ENCODE peak calls at places on chromosome 11, in four cellular contexts. One of them, this sample, is unnamed. For H3K27me3 and H3K4me1, the result is how much of the 10 kb centered on the place peaks cover.

GRCh38 chr11:6606471-6607189 is 3.1 kb downstream of the ILK start:
- DNase-seq in left lung: peak
- DNase-seq in astrocyte: peak
- DNase-seq in adrenal gland: peak
- DNase-seq in this sample: no peak

GRCh38 chr11:11073996-11074395 is 216.1 kb upstream of the ZBED5 start:
- DNase-seq in left lung: no peak
- DNase-seq in astrocyte: no peak
- DNase-seq in adrenal gland: no peak
- DNase-seq in this sample: no peak

GRCh38 chr11:36389811-36390210 is 93.7 kb downstream of the PRR5L start:
- DNase-seq in left lung: no peak
- DNase-seq in astrocyte: no peak
- DNase-seq in adrenal gland: no peak
- DNase-seq in this sample: no peak

GRCh38 chr11:117584056-117584830 is 212.8 kb downstream of the DSCAML1 start:
- DNase-seq in left lung: no peak
- DNase-seq in astrocyte: peak
- DNase-seq in adrenal gland: no peak
- DNase-seq in this sample: no peak

GRCh38 chr11:77202941-77203900 is 75.2 kb downstream of the MYO7A start:
- DNase-seq in left lung: peak
- DNase-seq in astrocyte: no peak
- DNase-seq in adrenal gland: peak
- DNase-seq in this sample: no peak

GRCh38 chr11:28910926-28911325 is 802.7 kb downstream of the METTL15 start:
- DNase-seq in left lung: no peak
- DNase-seq in astrocyte: no peak
- DNase-seq in adrenal gland: no peak
- DNase-seq in this sample: no peak

GRCh38 chr11:62193954-62194353 is 3.9 kb downstream of the SCGB1D1 start:
- DNase-seq in left lung: no peak
- DNase-seq in astrocyte: no peak
- DNase-seq in adrenal gland: no peak
- DNase-seq in this sample: no peak

GRCh38 chr11:64196616-64197015 is 9.9 kb upstream of the FERMT3 start:
- DNase-seq in left lung: no peak
- DNase-seq in astrocyte: no peak
- DNase-seq in adrenal gland: no peak
- DNase-seq in this sample: no peak

GRCh38 chr11:67415501-67416304 is at the start of gene CARNS1:
- DNase-seq in left lung: no peak
- DNase-seq in astrocyte: no peak
- DNase-seq in adrenal gland: no peak
- DNase-seq in this sample: no peak

GRCh38 chr11:124918950-124919349 is at the start of gene HEPN1:
- DNase-seq in left lung: no peak
- DNase-seq in astrocyte: no peak
- DNase-seq in adrenal gland: no peak
- DNase-seq in this sample: no peak

GRCh38 chr11:32897103-32897502 is 4.5 kb downstream of the QSER1 start:
- DNase-seq in left lung: no peak
- DNase-seq in astrocyte: no peak
- DNase-seq in adrenal gland: no peak
- DNase-seq in this sample: no peak

GRCh38 chr11:12761029-12761428 is 86.8 kb downstream of the TEAD1 start:
- DNase-seq in left lung: no peak
- DNase-seq in astrocyte: no peak
- DNase-seq in adrenal gland: no peak
- DNase-seq in this sample: no peak

GRCh38 chr11:31786996-31787685 is 24.0 kb downstream of the PAX6 start:
- DNase-seq in left lung: no peak
- DNase-seq in astrocyte: no peak
- DNase-seq in adrenal gland: no peak
- DNase-seq in this sample: no peak

GRCh38 chr11:121426476-121427454 is 25.3 kb upstream of the SORL1 start:
- DNase-seq in left lung: peak
- DNase-seq in astrocyte: no peak
- DNase-seq in adrenal gland: no peak
- DNase-seq in this sample: no peak

GRCh38 chr11:40754297-40754696 is 705.2 kb downstream of the LRRC4C start:
- DNase-seq in left lung: no peak
- DNase-seq in astrocyte: no peak
- DNase-seq in adrenal gland: no peak
- DNase-seq in this sample: no peak

GRCh38 chr11:123650901-123651300 is 3.5 kb downstream of the SCN3B start:
- DNase-seq in left lung: no peak
- DNase-seq in astrocyte: no peak
- DNase-seq in adrenal gland: no peak
- DNase-seq in this sample: no peak
- H3K27me3 ChIP-seq in left lung: under half
- H3K27me3 ChIP-seq in astrocyte: under half
- H3K27me3 ChIP-seq in adrenal gland: under half
- H3K27me3 ChIP-seq in this sample: under half

GRCh38 chr11:102453286-102453797 is 777 bp upstream of the TMEM123 start:
- DNase-seq in left lung: no peak
- DNase-seq in astrocyte: no peak
- DNase-seq in adrenal gland: no peak
- DNase-seq in this sample: no peak

GRCh38 chr11:102452461-102453285 is at the start of gene TMEM123:
- DNase-seq in left lung: peak
- DNase-seq in astrocyte: peak
- DNase-seq in adrenal gland: peak
- DNase-seq in this sample: peak

GRCh38 chr11:102451693-102452460 is 688 bp downstream of the TMEM123 start:
- DNase-seq in left lung: peak
- DNase-seq in astrocyte: peak
- DNase-seq in adrenal gland: peak
- DNase-seq in this sample: no peak

GRCh38 chr11:102449651-102450570 is 2.7 kb downstream of the TMEM123 start:
- DNase-seq in left lung: no peak
- DNase-seq in astrocyte: no peak
- DNase-seq in adrenal gland: no peak
- DNase-seq in this sample: no peak

DNA sequence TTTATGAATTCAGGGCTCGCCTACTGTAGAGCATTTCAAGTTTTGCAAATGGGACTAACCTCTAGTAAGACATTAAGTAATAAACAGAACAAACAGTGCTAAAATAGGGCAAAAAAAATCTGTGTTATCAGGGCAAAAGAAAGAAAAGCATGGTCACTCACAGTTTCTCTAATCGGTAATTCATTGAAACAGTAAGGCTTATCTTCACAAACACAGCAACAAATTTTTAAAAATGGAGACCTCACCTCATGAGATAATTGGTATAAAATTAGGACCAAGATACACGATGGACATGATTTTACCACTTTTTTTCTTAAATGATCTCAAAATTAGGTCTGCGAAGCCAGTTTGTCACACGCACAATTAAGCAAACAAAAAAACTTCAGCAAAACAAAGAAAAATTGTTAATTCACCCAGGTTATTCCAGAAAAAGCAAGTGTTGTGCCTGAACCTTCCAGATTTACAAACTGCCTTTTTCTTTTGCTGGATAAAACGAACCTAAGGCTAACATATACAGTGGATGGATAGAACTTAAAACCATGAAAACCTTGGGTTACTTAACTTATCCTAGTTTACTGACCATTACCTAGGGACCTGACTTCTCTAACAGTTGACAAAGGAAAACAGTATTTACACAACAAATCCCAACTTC is 1.4 kb downstream of the TMEM123 start:
- DNase-seq in left lung: no peak
- DNase-seq in astrocyte: no peak
- DNase-seq in adrenal gland: no peak
- DNase-seq in this sample: no peak
- H3K4me1 ChIP-seq in left lung: under half
- H3K4me1 ChIP-seq in astrocyte: under half
- H3K4me1 ChIP-seq in adrenal gland: under half
- H3K4me1 ChIP-seq in this sample: under half

DNA sequence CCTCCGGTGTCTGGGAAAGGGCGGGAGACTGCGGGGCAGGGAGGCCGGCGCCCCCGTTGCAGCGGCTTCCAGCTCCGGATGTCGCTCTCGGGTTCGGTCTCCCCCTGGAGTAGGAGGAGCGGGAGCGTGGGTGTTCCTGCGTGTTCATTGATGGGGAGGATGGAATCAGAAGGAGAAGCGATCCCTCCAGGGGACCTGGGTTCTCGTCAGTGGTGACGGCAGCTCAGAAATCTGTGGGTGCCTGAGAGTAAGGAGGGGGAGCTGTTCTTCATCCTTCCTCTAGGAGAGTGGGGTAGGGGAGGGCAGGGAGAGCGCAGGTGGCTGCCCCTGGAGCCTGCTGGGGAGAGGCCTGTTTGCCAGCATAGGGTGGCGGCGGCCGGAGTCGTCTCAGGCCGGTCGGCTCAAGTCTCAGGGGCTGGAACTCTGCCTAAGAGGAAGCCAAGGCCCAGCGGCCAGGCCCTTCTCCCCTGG is 1.1 kb downstream of the UBASH3B start:
- DNase-seq in left lung: peak
- DNase-seq in astrocyte: peak
- DNase-seq in adrenal gland: peak
- DNase-seq in this sample: no peak
- TF ChIP-seq CTCF in left lung: no peak
- TF ChIP-seq CTCF in astrocyte: no peak
- TF ChIP-seq CTCF in adrenal gland: no peak
- TF ChIP-seq CTCF in this sample: no peak

GRCh38 chr11:132427611-132428010 is 1057.2 kb downstream of the NTM start:
- DNase-seq in left lung: no peak
- DNase-seq in astrocyte: peak
- DNase-seq in adrenal gland: no peak
- DNase-seq in this sample: no peak
- H3K27me3 ChIP-seq in left lung: under half
- H3K27me3 ChIP-seq in astrocyte: under half
- H3K27me3 ChIP-seq in adrenal gland: under half
- H3K27me3 ChIP-seq in this sample: under half

GRCh38 chr11:44577231-44577834 is 11.9 kb downstream of the CD82 start:
- DNase-seq in left lung: no peak
- DNase-seq in astrocyte: no peak
- DNase-seq in adrenal gland: no peak
- DNase-seq in this sample: no peak
- H3K4me1 ChIP-seq in left lung: under half
- H3K4me1 ChIP-seq in astrocyte: under half
- H3K4me1 ChIP-seq in adrenal gland: under half
- H3K4me1 ChIP-seq in this sample: half or more

GRCh38 chr11:74694136-74694535 is 37.1 kb downstream of the CHRDL2 start:
- DNase-seq in left lung: no peak
- DNase-seq in astrocyte: no peak
- DNase-seq in adrenal gland: no peak
- DNase-seq in this sample: no peak
- TF ChIP-seq CTCF in left lung: no peak
- TF ChIP-seq CTCF in astrocyte: no peak
- TF ChIP-seq CTCF in adrenal gland: no peak
- TF ChIP-seq CTCF in this sample: no peak

GRCh38 chr11:18700375-18700774 is 1.8 kb downstream of the TMEM86A start:
- DNase-seq in left lung: no peak
- DNase-seq in astrocyte: no peak
- DNase-seq in adrenal gland: no peak
- DNase-seq in this sample: no peak
- H3K27me3 ChIP-seq in left lung: under half
- H3K27me3 ChIP-seq in astrocyte: under half
- H3K27me3 ChIP-seq in adrenal gland: under half
- H3K27me3 ChIP-seq in this sample: under half

GRCh38 chr11:109968781-109969180 is 124.4 kb upstream of the ZC3H12C start:
- DNase-seq in left lung: no peak
- DNase-seq in astrocyte: no peak
- DNase-seq in adrenal gland: no peak
- DNase-seq in this sample: no peak

GRCh38 chr11:109972181-109972715 is 120.9 kb upstream of the ZC3H12C start:
- DNase-seq in left lung: no peak
- DNase-seq in astrocyte: no peak
- DNase-seq in adrenal gland: no peak
- DNase-seq in this sample: no peak

GRCh38 chr11:109970516-109971183 is 122.5 kb upstream of the ZC3H12C start:
- DNase-seq in left lung: no peak
- DNase-seq in astrocyte: no peak
- DNase-seq in adrenal gland: no peak
- DNase-seq in this sample: no peak

GRCh38 chr11:109971184-109971523 is 122.0 kb upstream of the ZC3H12C start:
- DNase-seq in left lung: no peak
- DNase-seq in astrocyte: peak
- DNase-seq in adrenal gland: peak
- DNase-seq in this sample: no peak

DNA sequence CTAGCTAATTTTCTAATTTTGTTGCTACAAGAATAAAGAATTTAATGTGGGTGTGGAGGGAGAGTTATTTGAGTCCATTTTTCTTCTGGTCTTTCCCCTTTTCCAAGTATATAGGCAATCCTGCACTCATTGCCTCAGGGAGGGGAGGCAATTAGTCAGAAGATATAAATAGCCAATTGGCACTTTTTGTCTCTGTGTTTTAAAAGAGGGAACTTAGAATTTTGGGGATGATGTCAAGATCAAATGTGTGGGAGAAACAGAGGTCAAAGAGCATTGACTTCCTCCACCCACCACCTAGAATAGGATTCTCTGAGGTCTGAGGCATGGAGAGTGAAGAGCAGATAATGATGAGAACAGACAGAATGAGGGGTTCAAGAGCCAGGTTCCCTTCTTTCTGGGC is 120.3 kb upstream of the ZC3H12C start:
- DNase-seq in left lung: no peak
- DNase-seq in astrocyte: peak
- DNase-seq in adrenal gland: no peak
- DNase-seq in this sample: no peak
- H3K4me1 ChIP-seq in left lung: under half
- H3K4me1 ChIP-seq in astrocyte: under half
- H3K4me1 ChIP-seq in adrenal gland: under half
- H3K4me1 ChIP-seq in this sample: under half